ENCODE peak calls at places on chromosomes 5 and 9, in eight cellular contexts. L is heart left ventricle, A is endodermal cell, H is pancreas, J is tibial artery, G is ovary, F is OCI-LY7, V is MM.1S. E is an unnamed sample.
A peak's percentile ranks its signal among the peaks of the same experiment; 100 is the strongest.

GRCh38 chr5:53027913-53028312 is 38.8 kb downstream of the ITGA2 start:
- DNase-seq in L (peak; percentile 51), A (no peak), H (no peak), J (peak; percentile 73), G (no peak), F (no peak), V (no peak), E (peak; percentile 62)

GRCh38 chr9:29211681-29212589 is 1638.7 kb upstream of the C9orf72 start:
- DNase-seq in L (no peak), A (peak; percentile 88), H (peak; percentile 42), J (no peak), G (peak; percentile 56), F (no peak), V (peak; percentile 73), E (no peak)

GRCh38 chr5:12757035-12757434 is 852.8 kb upstream of the CTNND2 start:
- DNase-seq in L (no peak), A (no peak), H (no peak), J (no peak), G (no peak), F (no peak), V (no peak), E (no peak)

GRCh38 chr9:29213374-29214161 is 1640.3 kb upstream of the C9orf72 start:
- DNase-seq in L (no peak), A (peak; percentile 89), H (no peak), J (no peak), G (no peak), F (no peak), V (peak; percentile 55), E (no peak)

GRCh38 chr5:164184158-164184557 is 678.7 kb downstream of the MAT2B start:
- DNase-seq in L (no peak), A (no peak), H (no peak), J (no peak), G (no peak), F (no peak), V (no peak), E (no peak)

GRCh38 chr5:150774145-150774544 is 4.4 kb upstream of the SMIM3 start:
- DNase-seq in L (no peak), A (no peak), H (no peak), J (no peak), G (no peak), F (no peak), V (no peak), E (peak; percentile 89)

GRCh38 chr9:120413121-120414048 is 166.6 kb downstream of the CDK5RAP2 start:
- DNase-seq in L (no peak), A (peak; percentile 74), H (no peak), J (no peak), G (no peak), F (no peak), V (no peak), E (no peak)

GRCh38 chr5:90529939-90530677 is 724 bp upstream of the LYSMD3 start:
- DNase-seq in L (peak; percentile 67), A (peak; percentile 88), H (peak; percentile 71), J (peak; percentile 82), G (peak; percentile 58), F (peak; percentile 82), V (peak; percentile 77), E (peak; percentile 70)

GRCh38 chr9:113957778-113958430 is 81.8 kb downstream of the ZNF618 start:
- DNase-seq in L (no peak), A (peak; percentile 34), H (no peak), J (no peak), G (no peak), F (no peak), V (no peak), E (peak; percentile 85)

GRCh38 chr9:137067860-137068538 is 2.4 kb downstream of the SAPCD2 start:
- DNase-seq in L (peak; percentile 72), A (peak; percentile 94), H (peak; percentile 81), J (peak; percentile 83), G (peak; percentile 84), F (peak; percentile 94), V (peak; percentile 86), E (peak; percentile 45)

GRCh38 chr5:112146323-112146848 is 272.7 kb downstream of the EPB41L4A start:
- DNase-seq in L (peak; percentile 40), A (no peak), H (no peak), J (peak; percentile 72), G (no peak), F (no peak), V (no peak), E (peak; percentile 79)

GRCh38 chr5:138229387-138229786 is 16.3 kb upstream of the CDC23 start:
- DNase-seq in L (no peak), A (no peak), H (no peak), J (no peak), G (no peak), F (no peak), V (no peak), E (no peak)

GRCh38 chr9:35756275-35756742 is 2.2 kb upstream of the MSMP start:
- DNase-seq in L (peak; percentile 65), A (no peak), H (peak; percentile 69), J (no peak), G (peak; percentile 66), F (no peak), V (peak; percentile 66), E (no peak)

GRCh38 chr5:54766748-54767147 is 218.6 kb downstream of the ESM1 start:
- DNase-seq in L (no peak), A (no peak), H (no peak), J (no peak), G (no peak), F (peak; percentile 24), V (no peak), E (no peak)

GRCh38 chr5:126846344-126846743 is 69.4 kb downstream of the LMNB1 start:
- DNase-seq in L (no peak), A (no peak), H (no peak), J (no peak), G (no peak), F (no peak), V (no peak), E (no peak)

GRCh38 chr9:130570200-130570599 is 9.2 kb upstream of the FUBP3 start:
- DNase-seq in L (no peak), A (no peak), H (no peak), J (no peak), G (no peak), F (no peak), V (no peak), E (peak; percentile 37)

GRCh38 chr5:172834570-172835245 is 657 bp downstream of the ERGIC1 start:
- DNase-seq in L (no peak), A (peak; percentile 74), H (no peak), J (no peak), G (no peak), F (peak; percentile 53), V (no peak), E (no peak)

GRCh38 chr5:179732918-179733763 is 519 bp downstream of the MAML1 start:
- DNase-seq in L (peak; percentile 30), A (peak; percentile 75), H (peak; percentile 52), J (peak; percentile 74), G (no peak), F (peak; percentile 68), V (peak; percentile 26), E (peak; percentile 7)

GRCh38 chr9:6845881-6846280 is 88.1 kb downstream of the KDM4C start:
- DNase-seq in L (no peak), A (peak; percentile 79), H (no peak), J (no peak), G (no peak), F (no peak), V (no peak), E (no peak)

GRCh38 chr9:37856551-37856950 is 47.4 kb downstream of the SLC25A51 start:
- DNase-seq in L (no peak), A (no peak), H (no peak), J (no peak), G (no peak), F (no peak), V (no peak), E (no peak)
- H3K36me3 ChIP-seq in L (peaks cover 64% of the 10 kb centered on the region), A (peaks cover 64% of the 10 kb centered on the region), H (no peaks in the 10 kb centered on the region), J (peaks cover 16% of the 10 kb centered on the region), G (no peaks in the 10 kb centered on the region), F (peaks cover 69% of the 10 kb centered on the region), V (no peaks in the 10 kb centered on the region), E (peaks cover 15% of the 10 kb centered on the region)

DNA sequence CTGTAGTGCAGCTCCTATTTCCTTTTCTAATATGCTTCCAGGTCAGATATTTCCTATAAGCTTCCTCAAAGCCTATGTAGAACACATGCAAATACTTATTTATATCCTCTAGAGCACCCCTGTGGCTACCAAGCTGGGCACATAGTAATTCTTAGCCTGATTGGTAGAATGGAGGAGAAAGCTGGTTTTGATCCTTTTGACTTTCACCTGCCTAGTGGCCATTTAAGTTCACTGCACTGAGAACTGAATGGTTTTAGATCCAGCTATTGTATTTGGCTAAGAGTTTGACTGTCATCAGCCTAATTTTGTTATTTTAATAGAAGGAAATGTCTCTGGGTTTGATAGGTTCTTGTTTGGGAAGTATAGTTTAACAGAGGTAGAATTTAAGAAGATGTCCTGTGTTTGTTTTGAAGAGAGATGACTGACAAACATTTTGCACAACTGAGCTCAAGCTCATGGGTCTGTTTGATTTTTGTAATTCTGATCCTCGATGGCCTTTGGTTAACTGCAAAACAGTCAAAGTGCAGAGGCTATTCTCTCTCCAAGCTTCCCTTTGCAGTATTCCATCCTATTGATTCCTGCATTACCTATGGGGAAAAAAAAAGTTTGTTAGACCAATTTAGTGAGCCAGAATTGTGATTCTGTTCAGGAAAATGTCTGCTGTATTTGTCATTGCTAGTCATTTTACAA is 85.4 kb downstream of the KCNN2 start:
- DNase-seq in L (no peak), A (no peak), H (no peak), J (no peak), G (no peak), F (peak; percentile 2), V (peak; percentile 12), E (no peak)
- TF ChIP-seq CTCF in L (no peak), A (peak; percentile 77), H (peak; percentile 19), J (no peak), G (no peak), F (peak; percentile 55), V (peak; percentile 32), E (peak; percentile 33)

DNA sequence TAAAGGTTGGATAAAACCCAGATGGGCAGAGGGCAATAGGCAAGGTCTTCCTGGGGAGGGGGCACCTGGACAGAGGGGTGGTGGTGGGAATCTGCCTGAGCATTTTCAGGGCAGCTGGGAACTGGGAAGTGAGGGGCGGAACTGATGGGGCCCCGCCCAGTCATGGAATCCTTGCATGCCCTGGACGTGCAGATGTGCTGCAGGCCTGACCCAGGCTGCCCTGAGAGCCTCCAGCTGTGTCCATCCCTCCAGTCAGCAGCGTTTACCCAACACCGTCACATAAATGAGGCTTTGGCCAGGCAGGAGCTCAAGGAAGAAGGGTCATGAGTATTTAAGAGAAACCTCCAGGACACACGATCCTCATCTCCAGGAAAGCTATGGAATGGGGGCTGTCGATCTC is 70.3 kb downstream of the DAB2IP start:
- DNase-seq in L (peak; percentile 56), A (no peak), H (no peak), J (no peak), G (peak; percentile 78), F (no peak), V (no peak), E (no peak)
- H3K36me3 ChIP-seq in L (no peaks in the 10 kb centered on the region), A (no peaks in the 10 kb centered on the region), H (no peaks in the 10 kb centered on the region), J (no peaks in the 10 kb centered on the region), G (no peaks in the 10 kb centered on the region), F (no peaks in the 10 kb centered on the region), V (no peaks in the 10 kb centered on the region), E (no peaks in the 10 kb centered on the region)

DNA sequence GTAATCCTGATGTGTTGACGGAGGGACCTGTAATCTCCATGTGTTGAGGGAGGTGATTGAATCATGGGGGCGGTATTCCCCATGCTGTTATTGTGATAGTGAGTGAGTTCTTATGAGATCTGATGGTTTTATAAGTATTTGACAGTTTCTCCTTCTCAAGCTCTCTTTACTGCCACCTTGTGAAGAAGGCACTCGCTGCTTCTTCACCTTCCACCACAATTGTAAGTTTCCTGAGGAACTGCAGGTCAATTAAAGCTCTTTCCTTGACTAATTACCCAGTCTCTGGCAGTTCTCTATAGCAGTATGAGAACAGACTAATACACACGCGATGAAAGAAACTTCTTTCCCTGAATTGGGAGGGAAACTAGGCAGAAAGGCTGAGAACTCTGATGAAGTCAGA is 141.1 kb upstream of the RAD23B start:
- DNase-seq in L (no peak), A (peak; percentile 55), H (no peak), J (no peak), G (no peak), F (peak; percentile 8), V (peak; percentile 27), E (peak; percentile 18)
- TF ChIP-seq CTCF in L (no peak), A (peak; percentile 69), H (no peak), J (no peak), G (no peak), F (peak; percentile 57), V (peak; percentile 42), E (peak; percentile 67)